ENCODE peak calls at places on chromosomes 4 and X, in eight cellular contexts. N, V, G, J, D, O, F and A are unnamed samples.

GRCh38 chrX:21657318-21658151 is 595 bp downstream of the KLHL34 start:
- DNase-seq in O (no peak), G (no peak), D (no peak), N (no peak), J (no peak), F (no peak), V (no peak), A (no peak)

GRCh38 chr4:153655928-153656327 is 28.2 kb upstream of the TLR2 start:
- DNase-seq in G (peak), O (no peak), F (peak), N (no peak), D (no peak), J (peak), V (no peak), A (no peak)

GRCh38 chrX:47501226-47502071 is 18.4 kb upstream of the ZNF41 start:
- DNase-seq in F (no peak), J (no peak), O (no peak), N (no peak), G (peak), D (no peak), V (no peak), A (no peak)

GRCh38 chr4:152100378-152101201 is 339.8 kb upstream of the GATB start:
- DNase-seq in G (no peak), N (no peak), D (no peak), J (no peak), F (peak), O (peak), V (peak), A (no peak)

GRCh38 chr4:74682567-74683359 is 111.6 kb downstream of the BTC start:
- DNase-seq in O (no peak), G (peak), J (no peak), V (peak), F (peak), N (no peak), D (no peak), A (peak)

GRCh38 chrX:49231333-49232000 is 1.7 kb downstream of the CACNA1F start:
- DNase-seq in J (no peak), V (no peak), N (no peak), G (no peak), O (no peak), F (no peak), D (no peak), A (no peak)

GRCh38 chrX:153598541-153599191 is at the start of gene CCNQ:
- DNase-seq in G (peak), J (no peak), F (no peak), D (no peak), O (no peak), N (no peak), V (no peak), A (peak)

GRCh38 chr4:158958489-158959270 is 144.2 kb upstream of the RAPGEF2 start:
- DNase-seq in O (no peak), J (no peak), D (no peak), F (no peak), G (no peak), V (no peak), N (no peak), A (no peak)

GRCh38 chrX:117972681-117973080 is 143.9 kb downstream of the KLHL13 start:
- DNase-seq in V (no peak), N (no peak), G (no peak), O (no peak), F (no peak), J (no peak), D (no peak), A (no peak)

GRCh38 chrX:41922125-41922521 is 1.2 kb downstream of the CASK start:
- DNase-seq in O (no peak), D (no peak), N (no peak), V (no peak), F (no peak), J (no peak), G (peak), A (no peak)

GRCh38 chrX:154827624-154828408 is 6.6 kb downstream of the SMIM9 start:
- DNase-seq in V (no peak), N (no peak), J (no peak), D (no peak), F (no peak), O (no peak), G (no peak), A (no peak)

GRCh38 chrX:154824638-154825037 is 9.8 kb downstream of the SMIM9 start:
- DNase-seq in O (no peak), D (no peak), G (no peak), V (no peak), J (no peak), N (no peak), F (no peak), A (no peak)

GRCh38 chrX:154829926-154830442 is 4.5 kb downstream of the SMIM9 start:
- DNase-seq in D (no peak), G (peak), O (no peak), J (no peak), V (no peak), F (no peak), N (no peak), A (no peak)

GRCh38 chrX:154827194-154827593 is 7.3 kb downstream of the SMIM9 start:
- DNase-seq in O (no peak), F (no peak), J (no peak), N (no peak), D (no peak), V (no peak), G (no peak), A (no peak)

GRCh38 chrX:154829102-154829501 is 5.4 kb downstream of the SMIM9 start:
- DNase-seq in G (no peak), N (no peak), V (no peak), D (no peak), J (no peak), F (no peak), O (no peak), A (no peak)
- TF ChIP-seq POLR2A in G (no peak), N (no peak), V (no peak), D (no peak), J (no peak), F (no peak), O (no peak), A (no peak)

DNA sequence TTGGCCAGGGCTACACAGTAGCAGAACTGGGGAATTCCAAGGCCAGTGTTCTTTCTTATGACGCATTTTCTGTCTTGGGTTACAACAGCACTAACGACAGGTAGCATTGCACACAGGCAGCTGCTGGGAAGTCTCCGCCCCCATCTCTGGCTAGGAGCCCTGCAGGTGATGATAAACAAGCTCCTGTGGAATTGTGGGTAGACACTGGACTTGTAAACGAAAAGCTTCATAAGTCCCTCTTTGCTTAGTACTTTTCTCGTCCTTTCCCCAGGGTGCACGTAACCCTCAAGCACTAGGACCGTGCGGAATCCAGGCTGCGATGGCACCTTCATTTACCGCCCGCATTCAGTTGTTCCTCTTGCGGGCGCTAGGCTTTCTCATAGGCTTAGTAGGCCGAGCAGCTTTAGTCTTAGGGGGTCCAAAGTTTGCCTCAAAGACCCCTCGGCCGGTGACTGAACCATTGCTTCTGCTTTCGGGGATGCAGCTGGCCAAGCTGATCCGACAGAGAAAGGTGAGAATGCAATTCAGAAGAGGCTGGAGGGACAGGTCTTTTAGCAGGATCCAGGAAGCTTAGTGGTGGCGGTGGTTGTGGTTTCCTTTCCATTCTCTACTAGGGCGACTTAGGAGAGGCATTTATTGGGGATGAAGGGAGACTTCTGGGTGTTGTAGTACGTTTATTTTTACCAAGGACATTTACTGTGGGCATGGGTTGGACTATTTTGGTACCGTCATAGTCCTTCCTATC is at the start of gene FAAH2:
- DNase-seq in G (no peak), V (peak), N (no peak), D (no peak), O (peak), J (no peak), F (peak), A (peak)
- TF ChIP-seq POLR2A in G (no peak), V (peak), N (no peak), D (no peak), O (no peak), J (no peak), F (no peak), A (no peak)

GRCh38 chr4:38664704-38665401 is 854 bp downstream of the KLF3 start:
- DNase-seq in O (no peak), V (no peak), J (peak), G (peak), N (no peak), D (peak), F (peak), A (peak)

GRCh38 chr4:38663801-38664703 is at the start of gene KLF3:
- DNase-seq in D (peak), G (peak), F (peak), V (peak), O (peak), J (peak), N (peak), A (peak)

GRCh38 chr4:38660838-38661237 is 3.2 kb upstream of the KLF3 start:
- DNase-seq in V (no peak), N (no peak), O (no peak), G (no peak), D (no peak), J (no peak), F (no peak), A (no peak)

GRCh38 chr4:38661371-38661770 is 2.6 kb upstream of the KLF3 start:
- DNase-seq in V (no peak), O (no peak), F (no peak), J (no peak), G (no peak), D (no peak), N (no peak), A (no peak)

DNA sequence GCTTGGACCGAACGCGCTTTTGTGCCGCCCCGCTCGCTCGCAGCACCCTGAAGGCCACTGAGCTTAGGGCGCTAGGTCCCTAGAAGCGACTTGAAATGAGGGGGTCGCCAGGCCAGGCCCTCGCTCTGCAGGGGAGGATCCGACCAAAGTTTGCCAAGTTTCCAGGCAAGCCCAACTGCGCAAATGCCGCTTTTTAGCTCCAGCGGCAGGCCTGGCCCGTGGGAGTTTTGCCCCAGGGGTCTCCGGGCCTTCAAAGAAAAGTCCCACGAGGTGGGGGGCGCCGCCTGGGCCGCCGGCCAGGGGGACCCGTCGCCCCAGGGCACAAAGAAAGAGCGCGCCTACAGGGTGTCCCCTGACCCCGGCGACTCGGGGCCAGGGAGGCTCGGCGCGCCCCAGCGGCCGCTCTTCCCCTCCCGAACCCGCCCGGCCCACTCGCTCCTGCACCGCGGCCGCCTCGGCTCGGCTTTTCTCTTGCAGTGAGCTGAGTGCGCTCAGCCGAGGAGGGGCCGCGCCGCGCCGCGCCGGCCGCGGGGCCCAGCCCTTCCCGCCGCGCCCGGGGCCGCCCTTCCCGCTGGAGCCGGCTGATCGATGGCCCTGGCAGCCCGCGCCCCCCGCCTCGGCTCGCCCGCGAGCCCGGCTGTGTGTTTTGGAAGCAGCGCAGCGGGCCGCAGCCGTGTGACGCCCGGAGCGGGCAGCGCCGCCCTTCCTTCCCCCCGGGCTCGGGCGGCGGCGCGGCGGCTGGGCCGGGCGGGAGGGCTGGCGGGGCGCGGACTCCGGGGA is 788 bp upstream of the KLF3 start:
- DNase-seq in J (peak), O (peak), D (peak), G (peak), N (peak), V (no peak), F (no peak), A (peak)
- TF ChIP-seq POLR2A in J (peak), O (no peak), D (peak), G (peak), N (peak), V (no peak), F (no peak), A (no peak)

GRCh38 chr4:155758500-155759371 is at the start of gene GUCY1B1:
- DNase-seq in D (peak), G (no peak), N (peak), V (no peak), J (peak), F (peak), O (peak), A (peak)
- TF ChIP-seq POLR2A in D (peak), G (no peak), N (peak), V (no peak), J (no peak), F (no peak), O (no peak), A (no peak)

GRCh38 chr4:3041192-3042142 is 32.9 kb downstream of the HTT-AS start:
- DNase-seq in N (no peak), F (peak), J (peak), O (peak), D (peak), V (no peak), G (peak), A (peak)
- TF ChIP-seq POLR2A in N (no peak), F (no peak), J (no peak), O (peak), D (no peak), V (no peak), G (no peak), A (no peak)

GRCh38 chr4:674172-675035 is at the start of the genes ATP5ME and MYL5:
- DNase-seq in N (peak), G (peak), V (peak), J (peak), D (peak), F (peak), O (peak), A (peak)
- TF ChIP-seq POLR2A in N (peak), G (peak), V (peak), J (peak), D (peak), F (peak), O (peak), A (peak)